ENCODE peak calls at places on chromosome 22, in four cellular contexts. One of them, this sample, is unnamed.
A peak's percentile ranks its signal among the peaks of the same experiment; 100 is the strongest.

GRCh38 chr22:37294747-37295146 is 12.4 kb downstream of the CYTH4 start:
- DNase-seq in CD4-positive, alpha-beta memory T cell: no peak
- DNase-seq in T-cell: no peak
- DNase-seq in effector CD4-positive, alpha-beta T cell: no peak
- DNase-seq in this sample: no peak

GRCh38 chr22:48944756-48945620 is 882.7 kb downstream of the BRD1 start:
- DNase-seq in T-cell: no peak
- DNase-seq in CD4-positive, alpha-beta memory T cell: no peak
- DNase-seq in effector CD4-positive, alpha-beta T cell: no peak
- DNase-seq in this sample: no peak

GRCh38 chr22:37162221-37163095 is 12.7 kb upstream of the IL2RB start:
- DNase-seq in CD4-positive, alpha-beta memory T cell: peak; percentile 72
- DNase-seq in effector CD4-positive, alpha-beta T cell: peak; percentile 56
- DNase-seq in T-cell: peak; percentile 44
- DNase-seq in this sample: peak; percentile 59

GRCh38 chr22:27170491-27170890 is 513.1 kb downstream of the MIAT start:
- DNase-seq in CD4-positive, alpha-beta memory T cell: no peak
- DNase-seq in T-cell: no peak
- DNase-seq in effector CD4-positive, alpha-beta T cell: no peak
- DNase-seq in this sample: no peak

GRCh38 chr22:20312396-20313191 is 7.3 kb downstream of the DGCR6L start:
- DNase-seq in effector CD4-positive, alpha-beta T cell: no peak
- DNase-seq in T-cell: no peak
- DNase-seq in CD4-positive, alpha-beta memory T cell: no peak
- DNase-seq in this sample: no peak

GRCh38 chr22:40056163-40056958 is 61.6 kb downstream of the FAM83F start:
- DNase-seq in effector CD4-positive, alpha-beta T cell: no peak
- DNase-seq in T-cell: no peak
- DNase-seq in CD4-positive, alpha-beta memory T cell: no peak
- DNase-seq in this sample: peak; percentile 17

GRCh38 chr22:29733362-29734322 is 13.8 kb downstream of the CABP7 start:
- DNase-seq in CD4-positive, alpha-beta memory T cell: no peak
- DNase-seq in effector CD4-positive, alpha-beta T cell: no peak
- DNase-seq in T-cell: no peak
- DNase-seq in this sample: no peak

GRCh38 chr22:41915035-41915782 is at the start of gene SHISA8:
- DNase-seq in T-cell: peak; percentile 46
- DNase-seq in effector CD4-positive, alpha-beta T cell: peak; percentile 48
- DNase-seq in CD4-positive, alpha-beta memory T cell: peak; percentile 60
- DNase-seq in this sample: peak; percentile 51

GRCh38 chr22:38203090-38203810 is 1.5 kb downstream of the MAFF start:
- DNase-seq in CD4-positive, alpha-beta memory T cell: peak; percentile 42
- DNase-seq in T-cell: no peak
- DNase-seq in effector CD4-positive, alpha-beta T cell: no peak
- DNase-seq in this sample: peak; percentile 39

GRCh38 chr22:37260939-37261338 is 16.9 kb upstream of the RAC2 start:
- DNase-seq in CD4-positive, alpha-beta memory T cell: peak; percentile 62
- DNase-seq in T-cell: peak; percentile 35
- DNase-seq in effector CD4-positive, alpha-beta T cell: peak; percentile 51
- DNase-seq in this sample: peak; percentile 67

GRCh38 chr22:49518436-49518970 is 309.2 kb downstream of the BRD1 start:
- DNase-seq in CD4-positive, alpha-beta memory T cell: no peak
- DNase-seq in T-cell: no peak
- DNase-seq in effector CD4-positive, alpha-beta T cell: no peak
- DNase-seq in this sample: no peak

GRCh38 chr22:28442951-28443876 is 236.4 kb downstream of the TTC28 start:
- DNase-seq in T-cell: peak; percentile 10
- DNase-seq in effector CD4-positive, alpha-beta T cell: no peak
- DNase-seq in CD4-positive, alpha-beta memory T cell: no peak
- DNase-seq in this sample: peak; percentile 31

GRCh38 chr22:38831166-38831945 is 12.5 kb downstream of the NPTXR start:
- DNase-seq in CD4-positive, alpha-beta memory T cell: no peak
- DNase-seq in T-cell: no peak
- DNase-seq in effector CD4-positive, alpha-beta T cell: no peak
- DNase-seq in this sample: no peak

GRCh38 chr22:17970205-17970708 is 54.1 kb downstream of the MICAL3 start:
- DNase-seq in effector CD4-positive, alpha-beta T cell: no peak
- DNase-seq in T-cell: no peak
- DNase-seq in CD4-positive, alpha-beta memory T cell: no peak
- DNase-seq in this sample: no peak

GRCh38 chr22:48659393-48659792 is 1168.3 kb downstream of the BRD1 start:
- DNase-seq in effector CD4-positive, alpha-beta T cell: no peak
- DNase-seq in T-cell: no peak
- DNase-seq in CD4-positive, alpha-beta memory T cell: no peak
- DNase-seq in this sample: no peak

GRCh38 chr22:17781319-17782031 is 7.2 kb upstream of the BID start:
- DNase-seq in effector CD4-positive, alpha-beta T cell: peak; percentile 32
- DNase-seq in CD4-positive, alpha-beta memory T cell: peak; percentile 34
- DNase-seq in T-cell: peak; percentile 29
- DNase-seq in this sample: peak; percentile 16

GRCh38 chr22:20295262-20296064 is 24.4 kb downstream of the DGCR6L start:
- DNase-seq in T-cell: no peak
- DNase-seq in effector CD4-positive, alpha-beta T cell: no peak
- DNase-seq in CD4-positive, alpha-beta memory T cell: no peak
- DNase-seq in this sample: no peak

GRCh38 chr22:36610567-36610966 is 81.6 kb upstream of the EIF3D start:
- DNase-seq in effector CD4-positive, alpha-beta T cell: no peak
- DNase-seq in T-cell: no peak
- DNase-seq in CD4-positive, alpha-beta memory T cell: no peak
- DNase-seq in this sample: no peak

GRCh38 chr22:42760806-42761565 is 40.3 kb upstream of the A4GALT start:
- DNase-seq in CD4-positive, alpha-beta memory T cell: no peak
- DNase-seq in effector CD4-positive, alpha-beta T cell: no peak
- DNase-seq in T-cell: no peak
- DNase-seq in this sample: no peak

GRCh38 chr22:46416537-46417267 is 81.2 kb downstream of the TRMU start:
- DNase-seq in T-cell: no peak
- DNase-seq in effector CD4-positive, alpha-beta T cell: no peak
- DNase-seq in CD4-positive, alpha-beta memory T cell: no peak
- DNase-seq in this sample: no peak

This sample was measured in CD4-positive, CD25-positive, alpha-beta regulatory T cell.